ENCODE peak calls at places on chromosomes 5 and 9, in ten cellular contexts. One of them, this sample, is unnamed.

GRCh38 chr5:167049043-167049663 is 1242.3 kb upstream of the WWC1 start:
- DNase-seq in thoracic aorta: no peak
- DNase-seq in BJ: no peak
- DNase-seq in stomach: peak
- DNase-seq in AG04450: no peak
- DNase-seq in GM10248: peak
- DNase-seq in right atrium auricular region: no peak
- DNase-seq in breast epithelium: no peak
- DNase-seq in lower lobe of right lung: no peak
- DNase-seq in CD8-positive, alpha-beta T cell: no peak
- DNase-seq in this sample: no peak

GRCh38 chr5:25028994-25029393 is 384.2 kb upstream of the CDH10 start:
- DNase-seq in GM10248: no peak
- DNase-seq in stomach: no peak
- DNase-seq in right atrium auricular region: no peak
- DNase-seq in CD8-positive, alpha-beta T cell: no peak
- DNase-seq in breast epithelium: no peak
- DNase-seq in AG04450: no peak
- DNase-seq in BJ: no peak
- DNase-seq in thoracic aorta: no peak
- DNase-seq in lower lobe of right lung: no peak
- DNase-seq in this sample: no peak

GRCh38 chr5:50325237-50325832 is 115.8 kb downstream of the EMB start:
- DNase-seq in AG04450: no peak
- DNase-seq in stomach: no peak
- DNase-seq in breast epithelium: no peak
- DNase-seq in CD8-positive, alpha-beta T cell: no peak
- DNase-seq in GM10248: peak
- DNase-seq in BJ: no peak
- DNase-seq in right atrium auricular region: no peak
- DNase-seq in thoracic aorta: no peak
- DNase-seq in lower lobe of right lung: no peak
- DNase-seq in this sample: no peak

GRCh38 chr5:150461231-150461630 is 11.7 kb upstream of the RPS14 start:
- DNase-seq in breast epithelium: no peak
- DNase-seq in BJ: no peak
- DNase-seq in AG04450: no peak
- DNase-seq in stomach: no peak
- DNase-seq in thoracic aorta: no peak
- DNase-seq in CD8-positive, alpha-beta T cell: peak
- DNase-seq in lower lobe of right lung: peak
- DNase-seq in right atrium auricular region: no peak
- DNase-seq in GM10248: peak
- DNase-seq in this sample: no peak

GRCh38 chr5:99315413-99316178 is 386.8 kb upstream of the CHD1 start:
- DNase-seq in CD8-positive, alpha-beta T cell: no peak
- DNase-seq in BJ: no peak
- DNase-seq in breast epithelium: no peak
- DNase-seq in lower lobe of right lung: no peak
- DNase-seq in stomach: no peak
- DNase-seq in thoracic aorta: no peak
- DNase-seq in GM10248: no peak
- DNase-seq in AG04450: no peak
- DNase-seq in right atrium auricular region: no peak
- DNase-seq in this sample: no peak

GRCh38 chr9:115941561-115942315 is 211.9 kb upstream of the PAPPA start:
- DNase-seq in BJ: no peak
- DNase-seq in stomach: no peak
- DNase-seq in thoracic aorta: no peak
- DNase-seq in CD8-positive, alpha-beta T cell: no peak
- DNase-seq in GM10248: no peak
- DNase-seq in AG04450: no peak
- DNase-seq in lower lobe of right lung: no peak
- DNase-seq in right atrium auricular region: no peak
- DNase-seq in breast epithelium: no peak
- DNase-seq in this sample: no peak

GRCh38 chr9:121360975-121361374 is 9.1 kb downstream of the STOM start:
- DNase-seq in thoracic aorta: no peak
- DNase-seq in GM10248: no peak
- DNase-seq in lower lobe of right lung: no peak
- DNase-seq in stomach: no peak
- DNase-seq in CD8-positive, alpha-beta T cell: no peak
- DNase-seq in breast epithelium: no peak
- DNase-seq in BJ: peak
- DNase-seq in right atrium auricular region: no peak
- DNase-seq in AG04450: no peak
- DNase-seq in this sample: no peak

GRCh38 chr9:108724122-108724521 is 131.7 kb downstream of the ACTL7B start:
- DNase-seq in AG04450: no peak
- DNase-seq in CD8-positive, alpha-beta T cell: no peak
- DNase-seq in thoracic aorta: no peak
- DNase-seq in GM10248: no peak
- DNase-seq in stomach: no peak
- DNase-seq in right atrium auricular region: no peak
- DNase-seq in breast epithelium: no peak
- DNase-seq in lower lobe of right lung: no peak
- DNase-seq in BJ: no peak
- DNase-seq in this sample: no peak

GRCh38 chr9:113515862-113516261 is 52.3 kb downstream of the RGS3 start:
- DNase-seq in GM10248: no peak
- DNase-seq in thoracic aorta: no peak
- DNase-seq in BJ: no peak
- DNase-seq in CD8-positive, alpha-beta T cell: no peak
- DNase-seq in breast epithelium: no peak
- DNase-seq in right atrium auricular region: no peak
- DNase-seq in lower lobe of right lung: no peak
- DNase-seq in stomach: no peak
- DNase-seq in AG04450: no peak
- DNase-seq in this sample: no peak

GRCh38 chr5:127029513-127030258 is 672 bp downstream of the MARCHF3 start:
- DNase-seq in thoracic aorta: no peak
- DNase-seq in lower lobe of right lung: peak
- DNase-seq in stomach: peak
- DNase-seq in AG04450: no peak
- DNase-seq in BJ: no peak
- DNase-seq in breast epithelium: peak
- DNase-seq in CD8-positive, alpha-beta T cell: peak
- DNase-seq in GM10248: peak
- DNase-seq in right atrium auricular region: peak
- DNase-seq in this sample: no peak

GRCh38 chr5:180466316-180466715 is 27.9 kb upstream of the CNOT6 start:
- DNase-seq in stomach: no peak
- DNase-seq in breast epithelium: no peak
- DNase-seq in BJ: no peak
- DNase-seq in lower lobe of right lung: no peak
- DNase-seq in thoracic aorta: no peak
- DNase-seq in right atrium auricular region: no peak
- DNase-seq in AG04450: no peak
- DNase-seq in GM10248: no peak
- DNase-seq in CD8-positive, alpha-beta T cell: no peak
- DNase-seq in this sample: no peak

GRCh38 chr9:134422301-134422700 is 96.0 kb downstream of the RXRA start:
- DNase-seq in stomach: peak
- DNase-seq in BJ: no peak
- DNase-seq in AG04450: no peak
- DNase-seq in thoracic aorta: no peak
- DNase-seq in breast epithelium: no peak
- DNase-seq in GM10248: no peak
- DNase-seq in right atrium auricular region: no peak
- DNase-seq in lower lobe of right lung: peak
- DNase-seq in CD8-positive, alpha-beta T cell: no peak
- DNase-seq in this sample: no peak

DNA sequence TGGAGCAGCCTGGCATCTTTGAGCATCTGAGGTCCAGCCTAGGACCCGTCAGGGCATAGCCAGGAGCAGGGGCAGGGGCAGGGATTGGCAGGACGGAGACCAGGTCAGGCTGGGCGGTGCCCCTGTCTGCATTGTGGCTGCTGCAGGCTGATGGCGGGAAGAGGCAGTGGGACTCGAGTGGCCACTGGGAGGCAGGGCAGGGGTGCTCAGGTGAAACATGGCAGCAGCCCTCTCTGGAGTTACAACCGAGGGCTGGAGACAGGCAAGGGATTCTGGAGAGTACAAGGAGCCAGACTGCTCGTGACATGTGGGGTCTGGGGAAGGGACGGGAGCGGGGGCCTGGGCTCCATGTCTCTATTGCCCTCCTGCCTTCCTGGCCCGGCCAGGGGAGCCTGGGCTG is 97.4 kb upstream of the RAPGEF1 start:
- DNase-seq in AG04450: no peak
- DNase-seq in right atrium auricular region: no peak
- DNase-seq in CD8-positive, alpha-beta T cell: no peak
- DNase-seq in BJ: no peak
- DNase-seq in stomach: peak
- DNase-seq in GM10248: no peak
- DNase-seq in thoracic aorta: no peak
- DNase-seq in lower lobe of right lung: no peak
- DNase-seq in breast epithelium: no peak
- DNase-seq in this sample: no peak
- TF ChIP-seq CTCF in AG04450: peak
- TF ChIP-seq CTCF in right atrium auricular region: no peak
- TF ChIP-seq CTCF in CD8-positive, alpha-beta T cell: no peak
- TF ChIP-seq CTCF in BJ: peak
- TF ChIP-seq CTCF in stomach: peak
- TF ChIP-seq CTCF in GM10248: no peak
- TF ChIP-seq CTCF in thoracic aorta: no peak
- TF ChIP-seq CTCF in lower lobe of right lung: no peak
- TF ChIP-seq CTCF in breast epithelium: no peak
- TF ChIP-seq CTCF in this sample: no peak

GRCh38 chr9:23492126-23493002 is 333.7 kb downstream of the ELAVL2 start:
- DNase-seq in right atrium auricular region: no peak
- DNase-seq in AG04450: no peak
- DNase-seq in GM10248: peak
- DNase-seq in breast epithelium: no peak
- DNase-seq in thoracic aorta: no peak
- DNase-seq in CD8-positive, alpha-beta T cell: no peak
- DNase-seq in lower lobe of right lung: no peak
- DNase-seq in stomach: no peak
- DNase-seq in BJ: no peak
- DNase-seq in this sample: no peak
- TF ChIP-seq CTCF in right atrium auricular region: no peak
- TF ChIP-seq CTCF in AG04450: peak
- TF ChIP-seq CTCF in GM10248: peak
- TF ChIP-seq CTCF in breast epithelium: peak
- TF ChIP-seq CTCF in thoracic aorta: peak
- TF ChIP-seq CTCF in CD8-positive, alpha-beta T cell: no peak
- TF ChIP-seq CTCF in lower lobe of right lung: peak
- TF ChIP-seq CTCF in stomach: peak
- TF ChIP-seq CTCF in BJ: no peak
- TF ChIP-seq CTCF in this sample: no peak

GRCh38 chr5:142713151-142713706 is 27.3 kb upstream of the FGF1 start:
- DNase-seq in right atrium auricular region: peak
- DNase-seq in thoracic aorta: peak
- DNase-seq in lower lobe of right lung: peak
- DNase-seq in GM10248: peak
- DNase-seq in stomach: peak
- DNase-seq in AG04450: peak
- DNase-seq in breast epithelium: peak
- DNase-seq in BJ: no peak
- DNase-seq in CD8-positive, alpha-beta T cell: peak
- DNase-seq in this sample: peak

GRCh38 chr5:142719836-142720330 is 34.0 kb upstream of the FGF1 start:
- DNase-seq in stomach: no peak
- DNase-seq in right atrium auricular region: no peak
- DNase-seq in AG04450: no peak
- DNase-seq in BJ: no peak
- DNase-seq in breast epithelium: no peak
- DNase-seq in thoracic aorta: no peak
- DNase-seq in GM10248: no peak
- DNase-seq in CD8-positive, alpha-beta T cell: no peak
- DNase-seq in lower lobe of right lung: no peak
- DNase-seq in this sample: no peak

GRCh38 chr5:142717582-142718215 is 31.8 kb upstream of the FGF1 start:
- DNase-seq in right atrium auricular region: no peak
- DNase-seq in GM10248: no peak
- DNase-seq in lower lobe of right lung: no peak
- DNase-seq in AG04450: peak
- DNase-seq in CD8-positive, alpha-beta T cell: no peak
- DNase-seq in BJ: no peak
- DNase-seq in thoracic aorta: no peak
- DNase-seq in breast epithelium: no peak
- DNase-seq in stomach: no peak
- DNase-seq in this sample: no peak

GRCh38 chr5:142715291-142715690 is 29.4 kb upstream of the FGF1 start:
- DNase-seq in CD8-positive, alpha-beta T cell: no peak
- DNase-seq in thoracic aorta: no peak
- DNase-seq in AG04450: no peak
- DNase-seq in BJ: no peak
- DNase-seq in stomach: no peak
- DNase-seq in GM10248: no peak
- DNase-seq in lower lobe of right lung: no peak
- DNase-seq in right atrium auricular region: no peak
- DNase-seq in breast epithelium: no peak
- DNase-seq in this sample: no peak

DNA sequence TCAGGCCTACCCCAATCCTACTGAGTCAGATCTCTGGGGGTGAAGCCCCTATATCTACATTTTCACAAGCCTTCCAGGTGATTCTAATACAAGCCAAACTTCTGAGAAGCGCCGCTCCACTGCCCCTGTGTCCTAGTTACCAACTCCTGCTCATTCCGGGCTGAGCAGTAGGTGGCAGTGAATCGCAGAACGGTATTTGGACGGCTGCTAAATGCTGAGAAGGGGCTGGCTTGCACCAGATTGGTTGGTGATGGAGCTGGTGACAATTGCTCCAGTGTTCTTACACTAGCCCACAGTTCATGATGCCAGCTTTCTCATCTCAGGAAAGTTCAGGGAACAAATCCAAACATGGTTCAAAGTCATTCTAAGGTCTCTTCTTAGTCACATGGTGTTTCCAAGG is 31.1 kb upstream of the FGF1 start:
- DNase-seq in BJ: no peak
- DNase-seq in stomach: peak
- DNase-seq in lower lobe of right lung: no peak
- DNase-seq in breast epithelium: peak
- DNase-seq in CD8-positive, alpha-beta T cell: no peak
- DNase-seq in thoracic aorta: no peak
- DNase-seq in GM10248: peak
- DNase-seq in right atrium auricular region: no peak
- DNase-seq in AG04450: peak
- DNase-seq in this sample: no peak
- TF ChIP-seq CTCF in BJ: peak
- TF ChIP-seq CTCF in stomach: no peak
- TF ChIP-seq CTCF in lower lobe of right lung: peak
- TF ChIP-seq CTCF in breast epithelium: peak
- TF ChIP-seq CTCF in CD8-positive, alpha-beta T cell: no peak
- TF ChIP-seq CTCF in thoracic aorta: peak
- TF ChIP-seq CTCF in GM10248: peak
- TF ChIP-seq CTCF in right atrium auricular region: no peak
- TF ChIP-seq CTCF in AG04450: peak
- TF ChIP-seq CTCF in this sample: no peak

GRCh38 chr9:4328723-4329122 is 28.9 kb upstream of the GLIS3 start:
- DNase-seq in thoracic aorta: no peak
- DNase-seq in right atrium auricular region: no peak
- DNase-seq in breast epithelium: no peak
- DNase-seq in BJ: no peak
- DNase-seq in GM10248: no peak
- DNase-seq in stomach: no peak
- DNase-seq in lower lobe of right lung: no peak
- DNase-seq in AG04450: no peak
- DNase-seq in CD8-positive, alpha-beta T cell: no peak
- DNase-seq in this sample: no peak
- TF ChIP-seq CTCF in thoracic aorta: no peak
- TF ChIP-seq CTCF in right atrium auricular region: no peak
- TF ChIP-seq CTCF in breast epithelium: no peak
- TF ChIP-seq CTCF in BJ: no peak
- TF ChIP-seq CTCF in GM10248: no peak
- TF ChIP-seq CTCF in stomach: no peak
- TF ChIP-seq CTCF in lower lobe of right lung: no peak
- TF ChIP-seq CTCF in AG04450: no peak
- TF ChIP-seq CTCF in CD8-positive, alpha-beta T cell: no peak
- TF ChIP-seq CTCF in this sample: no peak